ENCODE peak calls at places on chromosomes 7 and 10, in eight cellular contexts. O is effector memory CD8-positive, alpha-beta T cell; I is aorta; S is T-helper 2 cell; Y is psoas muscle; F is NCI-H460; N is T-helper 1 cell; T is activated T-helper 1 cell treated with anti-CD3 and anti-CD28 coated beads, Interleukin-12 subunit alpha, Interleukin-12 subunit beta, Interleukin-2, Interleukin-4 antibody, amounts not matched to agents 30 ng/mL and 10 ng/mL and 1 ng/mL, durations not matched to agents 14 hours and 24 hours and 36 hours. R is an unnamed sample.

GRCh38 chr7:86320341-86320740 is 323.4 kb upstream of the GRM3 start:
- DNase-seq in O (no peak), I (no peak), S (no peak), Y (no peak), F (no peak), N (no peak), T (no peak), R (no peak)

GRCh38 chr7:37405603-37406122 is 43.0 kb downstream of the ELMO1 start:
- DNase-seq in O (no peak), I (peak; percentile 51), S (no peak), Y (peak; percentile 41), F (no peak), N (no peak), T (no peak), R (no peak)

GRCh38 chr7:79988642-79989041 is 146.0 kb upstream of the GNAI1 start:
- DNase-seq in O (no peak), I (no peak), S (no peak), Y (no peak), F (no peak), N (no peak), T (no peak), R (no peak)

GRCh38 chr10:45652511-45652910 is 20.1 kb downstream of the ZFAND4 start:
- DNase-seq in O (no peak), I (no peak), S (no peak), Y (no peak), F (no peak), N (no peak), T (no peak), R (no peak)

GRCh38 chr7:70684173-70684572 is 447.8 kb upstream of the GALNT17 start:
- DNase-seq in O (no peak), I (no peak), S (no peak), Y (no peak), F (no peak), N (no peak), T (no peak), R (no peak)

GRCh38 chr10:67033878-67034277 is 108.0 kb downstream of the LRRTM3 start:
- DNase-seq in O (no peak), I (no peak), S (no peak), Y (no peak), F (no peak), N (no peak), T (no peak), R (no peak)

GRCh38 chr7:151167197-151167911 is at the start of gene GBX1:
- DNase-seq in O (peak; percentile 16), I (no peak), S (no peak), Y (no peak), F (no peak), N (no peak), T (no peak), R (no peak)

GRCh38 chr10:123139521-123140163 is 3.9 kb downstream of the HMX3 start:
- DNase-seq in O (no peak), I (no peak), S (no peak), Y (no peak), F (peak; percentile 83), N (no peak), T (no peak), R (no peak)

GRCh38 chr10:44894691-44895090 is 16.4 kb upstream of the TMEM72 start:
- DNase-seq in O (no peak), I (no peak), S (no peak), Y (no peak), F (no peak), N (no peak), T (no peak), R (no peak)

GRCh38 chr7:52831321-52831720 is 204.1 kb upstream of the POM121L12 start:
- DNase-seq in O (no peak), I (no peak), S (no peak), Y (no peak), F (no peak), N (no peak), T (no peak), R (no peak)

GRCh38 chr10:122555431-122555830 is 5.1 kb upstream of the DMBT1 start:
- DNase-seq in O (no peak), I (no peak), S (no peak), Y (no peak), F (no peak), N (no peak), T (no peak), R (no peak)

GRCh38 chr10:8050561-8051108 is 3.9 kb upstream of the GATA3 start:
- DNase-seq in O (no peak), I (no peak), S (no peak), Y (no peak), F (no peak), N (no peak), T (no peak), R (peak; percentile 32)

GRCh38 chr7:1255083-1255816 is 22.6 kb downstream of the UNCX start:
- DNase-seq in O (no peak), I (peak; percentile 42), S (no peak), Y (peak; percentile 1), F (no peak), N (no peak), T (no peak), R (no peak)

GRCh38 chr10:23656735-23657134 is 217.9 kb downstream of the OTUD1 start:
- DNase-seq in O (no peak), I (no peak), S (no peak), Y (no peak), F (no peak), N (no peak), T (no peak), R (no peak)

GRCh38 chr7:156614434-156615264 is 25.9 kb upstream of the RNF32 start:
- DNase-seq in O (no peak), I (no peak), S (no peak), Y (no peak), F (no peak), N (no peak), T (no peak), R (no peak)

GRCh38 chr7:11716185-11716584 is 115.8 kb downstream of the THSD7A start:
- DNase-seq in O (no peak), I (no peak), S (no peak), Y (no peak), F (no peak), N (no peak), T (no peak), R (no peak)

GRCh38 chr10:93554760-93555432 is 11.6 kb upstream of the FFAR4 start:
- DNase-seq in O (peak; percentile 6), I (peak; percentile 88), S (no peak), Y (peak; percentile 68), F (peak; percentile 66), N (peak; percentile 27), T (peak; percentile 8), R (peak; percentile 50)

GRCh38 chr10:1416456-1417037 is 320.8 kb downstream of the ADARB2 start:
- DNase-seq in O (no peak), I (no peak), S (no peak), Y (no peak), F (no peak), N (no peak), T (no peak), R (no peak)

GRCh38 chr10:16441106-16441850 is 4.5 kb downstream of the PTER start:
- DNase-seq in O (no peak), I (no peak), S (no peak), Y (no peak), F (no peak), N (peak; percentile 29), T (no peak), R (no peak)

GRCh38 chr7:94439893-94440381 is 45.2 kb downstream of the COL1A2 start:
- DNase-seq in O (no peak), I (no peak), S (no peak), Y (no peak), F (no peak), N (no peak), T (no peak), R (no peak)

GRCh38 chr10:14740684-14741247 is 33.9 kb downstream of the FAM107B start:
- DNase-seq in O (no peak), I (no peak), S (no peak), Y (no peak), F (no peak), N (no peak), T (no peak), R (no peak)

GRCh38 chr10:71804067-71804466 is 30.7 kb upstream of the VSIR start:
- DNase-seq in O (no peak), I (peak; percentile 47), S (no peak), Y (no peak), F (no peak), N (no peak), T (no peak), R (no peak)

GRCh38 chr7:139526578-139527544 is 3.4 kb downstream of the CLEC2L start:
- DNase-seq in O (no peak), I (no peak), S (no peak), Y (no peak), F (no peak), N (no peak), T (no peak), R (no peak)

GRCh38 chr7:138892808-138893207 is 88.4 kb downstream of the KIAA1549 start:
- DNase-seq in O (no peak), I (no peak), S (no peak), Y (no peak), F (no peak), N (no peak), T (no peak), R (no peak)

GRCh38 chr7:135362871-135363270 is 129.2 kb downstream of the STRA8 start:
- DNase-seq in O (no peak), I (no peak), S (no peak), Y (no peak), F (no peak), N (no peak), T (no peak), R (no peak)

GRCh38 chr10:113381906-113382562 is 170.8 kb upstream of the HABP2 start:
- DNase-seq in O (peak; percentile 24), I (no peak), S (no peak), Y (no peak), F (no peak), N (peak; percentile 33), T (peak; percentile 0), R (peak; percentile 21)

GRCh38 chr10:43390791-43391190 is 18.2 kb downstream of the HNRNPF start:
- DNase-seq in O (peak; percentile 18), I (peak; percentile 25), S (peak; percentile 27), Y (no peak), F (peak; percentile 51), N (no peak), T (no peak), R (no peak)

GRCh38 chr7:22587322-22587721 is 87.3 kb upstream of the STEAP1B start:
- DNase-seq in O (no peak), I (no peak), S (no peak), Y (no peak), F (no peak), N (peak; percentile 49), T (no peak), R (no peak)

GRCh38 chr10:47309403-47310089 is 9.5 kb downstream of the GDF10 start:
- DNase-seq in O (no peak), I (no peak), S (no peak), Y (no peak), F (no peak), N (no peak), T (no peak), R (no peak)

GRCh38 chr7:40887099-40887498 is 752.3 kb downstream of the SUGCT start:
- DNase-seq in O (no peak), I (no peak), S (no peak), Y (no peak), F (no peak), N (no peak), T (no peak), R (no peak)

GRCh38 chr7:157442456-157442855 is 105.7 kb downstream of the DNAJB6 start:
- DNase-seq in O (no peak), I (peak; percentile 19), S (no peak), Y (no peak), F (no peak), N (no peak), T (no peak), R (no peak)

GRCh38 chr10:13054844-13055243 is 45.1 kb upstream of the OPTN start:
- DNase-seq in O (no peak), I (no peak), S (no peak), Y (no peak), F (no peak), N (no peak), T (no peak), R (no peak)

GRCh38 chr10:15651175-15651574 is 68.5 kb downstream of the ITGA8 start:
- DNase-seq in O (no peak), I (no peak), S (no peak), Y (no peak), F (no peak), N (no peak), T (no peak), R (no peak)

GRCh38 chr7:1663243-1663642 is 6.8 kb upstream of the ELFN1 start:
- DNase-seq in O (no peak), I (peak; percentile 30), S (peak; percentile 2), Y (no peak), F (no peak), N (no peak), T (no peak), R (no peak)

R was measured in stimulated activated naive CD8-positive, alpha-beta T cell treated with anti-CD3 and anti-CD28 coated beads, Interleukin-15, amount 100 ng/mL, for 72 hours.